ENCODE peak calls at places on chromosomes 13 and 19, in seven cellular contexts. B is endodermal cell, J is gastrocnemius medialis, M is brain microvascular endothelial cell, O is PC-9, L is upper lobe of left lung, P is epithelial cell of proximal tubule. Y is an unnamed sample.

GRCh38 chr19:42326969-42327368 is 1.5 kb downstream of the MEGF8 start:
- DNase-seq in J (no peak), B (no peak), P (no peak), L (no peak), O (no peak), M (no peak), Y (no peak)

GRCh38 chr13:100588350-100589177 is at the start of gene GGACT:
- DNase-seq in O (peak), M (peak), B (peak), L (peak), J (peak), P (no peak), Y (peak)

GRCh38 chr13:19772306-19772705 is 10.4 kb downstream of the PSPC1 start:
- DNase-seq in B (no peak), O (no peak), L (no peak), P (no peak), M (no peak), J (no peak), Y (no peak)

GRCh38 chr13:80630685-80631121 is 289.8 kb upstream of the SPRY2 start:
- DNase-seq in O (no peak), P (no peak), B (no peak), J (peak), L (no peak), M (peak), Y (peak)

GRCh38 chr13:78604782-78605611 is 1.6 kb upstream of the POU4F1 start:
- DNase-seq in O (no peak), L (no peak), J (no peak), B (peak), P (no peak), M (no peak), Y (no peak)

GRCh38 chr13:33582121-33582520 is 235.8 kb upstream of the RFC3 start:
- DNase-seq in B (no peak), L (no peak), O (no peak), J (no peak), M (no peak), P (no peak), Y (no peak)

GRCh38 chr13:74816737-74817136 is 665.2 kb downstream of the TBC1D4 start:
- DNase-seq in M (no peak), J (no peak), B (no peak), P (no peak), L (no peak), O (no peak), Y (no peak)

GRCh38 chr19:53642381-53643099 is 10.7 kb downstream of the DPRX start:
- DNase-seq in M (no peak), P (no peak), L (no peak), J (no peak), O (no peak), B (no peak), Y (no peak)

GRCh38 chr13:74306496-74306895 is 172.3 kb upstream of the KLF12 start:
- DNase-seq in M (peak), J (no peak), B (no peak), P (no peak), L (no peak), O (no peak), Y (peak)

GRCh38 chr13:29771247-29771646 is 79.2 kb downstream of the UBL3 start:
- DNase-seq in P (peak), L (no peak), M (no peak), O (no peak), B (no peak), J (no peak), Y (peak)

GRCh38 chr19:9727644-9728043 is 40.9 kb downstream of the ZNF846 start:
- DNase-seq in M (no peak), O (no peak), B (no peak), J (no peak), P (no peak), L (no peak), Y (no peak)

GRCh38 chr13:109182777-109183465 is 553.5 kb downstream of the MYO16 start:
- DNase-seq in P (no peak), M (peak), O (no peak), J (no peak), L (no peak), B (peak), Y (no peak)

GRCh38 chr13:31605076-31605858 is 134.1 kb upstream of the RXFP2 start:
- DNase-seq in L (no peak), O (no peak), J (no peak), B (no peak), P (no peak), M (no peak), Y (no peak)

GRCh38 chr19:38616265-38616664 is 1.5 kb downstream of the MAP4K1 start:
- DNase-seq in O (no peak), J (no peak), M (no peak), P (no peak), L (no peak), B (no peak), Y (no peak)

GRCh38 chr19:49889687-49890348 is 6.9 kb downstream of the IL4I1 start:
- DNase-seq in M (peak), P (no peak), O (peak), J (peak), L (peak), B (peak), Y (no peak)

GRCh38 chr19:55247621-55248099 is 11.2 kb downstream of the PPP6R1 start:
- DNase-seq in L (peak), P (no peak), O (peak), J (no peak), M (peak), B (no peak), Y (no peak)

GRCh38 chr13:59680429-59681024 is 483.2 kb downstream of the DIAPH3 start:
- DNase-seq in P (no peak), J (no peak), L (no peak), B (no peak), M (no peak), O (no peak), Y (peak)

GRCh38 chr13:31011193-31011860 is 78.9 kb downstream of the TEX26 start:
- DNase-seq in J (no peak), L (no peak), O (no peak), B (peak), M (no peak), P (no peak), Y (no peak)

GRCh38 chr13:47964863-47965262 is 36.2 kb downstream of the SUCLA2 start:
- DNase-seq in J (no peak), L (no peak), P (no peak), B (no peak), O (no peak), M (no peak), Y (no peak)

GRCh38 chr19:33660426-33661160 is 38.8 kb downstream of the CHST8 start:
- DNase-seq in L (no peak), O (no peak), P (no peak), J (no peak), M (no peak), B (no peak), Y (no peak)

GRCh38 chr13:114143806-114144605 is 11.6 kb upstream of the RASA3 start:
- DNase-seq in O (no peak), J (no peak), M (no peak), L (no peak), B (peak), P (no peak), Y (no peak)

GRCh38 chr13:50531917-50532899 is 311.3 kb downstream of the DLEU7 start:
- DNase-seq in O (no peak), M (peak), J (no peak), P (no peak), L (no peak), B (no peak), Y (peak)

GRCh38 chr13:18947376-18947977 is 234.1 kb downstream of the TUBA3C start:
- DNase-seq in B (no peak), P (no peak), O (no peak), L (no peak), J (no peak), M (no peak), Y (no peak)

GRCh38 chr13:103640617-103641016 is 574.4 kb upstream of the SLC10A2 start:
- DNase-seq in O (no peak), P (no peak), L (no peak), B (no peak), J (no peak), M (peak), Y (no peak)

GRCh38 chr19:51337861-51338562 is 3.9 kb downstream of the VSIG10L start:
- DNase-seq in L (peak), B (peak), O (no peak), J (no peak), M (no peak), P (no peak), Y (no peak)

GRCh38 chr13:101986316-101986715 is 415.5 kb downstream of the FGF14 start:
- DNase-seq in M (no peak), L (no peak), B (no peak), J (no peak), O (no peak), P (no peak), Y (peak)

GRCh38 chr19:51598159-51598915 is 27.3 kb downstream of the ZNF175 start:
- DNase-seq in P (no peak), O (no peak), B (no peak), L (peak), M (no peak), J (no peak), Y (no peak)

GRCh38 chr19:55545913-55546495 is 661 bp upstream of the SBK3 start:
- DNase-seq in O (no peak), B (no peak), P (no peak), M (no peak), J (peak), L (no peak), Y (no peak)

GRCh38 chr13:76971215-76971614 is 20.7 kb upstream of the CLN5 start:
- DNase-seq in M (no peak), J (no peak), P (no peak), L (no peak), O (no peak), B (no peak), Y (no peak)

GRCh38 chr19:53868091-53868891 is 608 bp downstream of the MYADM start:
- DNase-seq in P (no peak), J (no peak), O (peak), M (peak), B (peak), L (peak), Y (peak)

GRCh38 chr19:38989066-38989605 is 13.6 kb upstream of the FBXO17 start:
- DNase-seq in B (peak), M (no peak), O (peak), L (no peak), P (no peak), J (no peak), Y (no peak)

GRCh38 chr19:1110809-1111640 is 7.2 kb downstream of the GPX4 start:
- DNase-seq in B (no peak), M (no peak), O (no peak), P (no peak), J (no peak), L (peak), Y (no peak)

GRCh38 chr19:45881909-45882528 is 3.9 kb downstream of the IRF2BP1 start:
- DNase-seq in B (peak), P (no peak), M (no peak), L (no peak), J (no peak), O (no peak), Y (no peak)

GRCh38 chr13:113157206-113157928 is 1.1 kb upstream of the PROZ start:
- DNase-seq in M (no peak), L (no peak), P (no peak), B (peak), O (no peak), J (no peak), Y (no peak)

GRCh38 chr13:75135325-75135825 is 346.6 kb downstream of the TBC1D4 start:
- DNase-seq in P (no peak), L (no peak), M (peak), O (no peak), B (no peak), J (no peak), Y (peak)

GRCh38 chr19:46697142-46697960 is 19.6 kb downstream of the PRKD2 start:
- DNase-seq in B (peak), J (peak), P (no peak), O (no peak), L (peak), M (peak), Y (no peak)

GRCh38 chr13:37047032-37047431 is 12.5 kb downstream of the SUPT20H start:
- DNase-seq in L (no peak), B (no peak), P (no peak), J (no peak), O (no peak), M (no peak), Y (no peak)

GRCh38 chr13:37047846-37048245 is 11.6 kb downstream of the SUPT20H start:
- DNase-seq in B (no peak), J (no peak), M (no peak), L (no peak), O (no peak), P (no peak), Y (no peak)

GRCh38 chr13:37046062-37046461 is 13.4 kb downstream of the SUPT20H start:
- DNase-seq in J (no peak), P (no peak), M (no peak), L (no peak), B (no peak), O (no peak), Y (no peak)

DNA sequence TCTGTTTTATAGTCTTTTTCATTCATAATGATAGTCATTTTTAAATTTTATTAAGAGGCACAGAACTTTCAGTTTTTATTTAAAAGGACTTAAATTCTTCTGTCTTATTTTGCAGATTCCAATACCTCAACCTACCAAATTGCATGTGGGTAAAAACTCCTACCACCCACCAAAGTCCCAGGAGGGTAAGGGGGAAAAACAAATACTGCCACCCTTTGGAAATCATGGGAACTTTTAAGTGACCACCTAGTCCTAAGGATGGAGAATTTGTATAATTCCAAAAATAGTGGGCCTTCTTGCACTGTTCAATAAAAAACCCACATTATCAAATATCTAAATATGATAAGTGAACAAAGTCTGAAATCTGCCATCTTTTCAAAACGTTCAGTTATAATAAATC is 9.7 kb downstream of the SUPT20H start:
- DNase-seq in M (no peak), O (no peak), P (no peak), B (no peak), L (no peak), J (no peak), Y (no peak)
- TF ChIP-seq CTCF in M (peak), O (no peak), P (peak), B (peak), L (no peak), J (no peak), Y (no peak)

DNA sequence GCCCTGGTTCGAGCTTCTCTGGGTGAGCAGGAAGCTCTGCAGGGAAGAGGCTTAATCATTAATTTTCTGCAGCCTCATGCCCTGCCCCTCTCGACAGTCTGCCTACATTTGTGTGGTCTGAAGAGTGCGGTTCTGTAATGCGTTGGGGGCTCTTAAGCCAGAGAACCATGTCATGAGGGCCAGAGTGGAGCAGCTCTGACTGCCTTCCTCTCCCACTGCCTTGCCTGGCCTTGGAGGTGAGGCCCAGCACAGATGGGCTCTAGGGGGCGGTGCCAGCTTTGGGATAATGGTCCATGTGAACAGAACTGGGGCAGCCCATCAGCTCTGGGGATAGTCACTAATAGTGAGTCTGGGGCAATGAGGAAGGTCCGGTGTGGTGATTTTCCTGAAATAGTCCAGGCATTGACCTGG is 5.7 kb downstream of the FGF9 start:
- DNase-seq in O (no peak), B (peak), L (no peak), J (no peak), M (no peak), P (no peak), Y (peak)
- TF ChIP-seq CTCF in O (no peak), B (peak), L (peak), J (no peak), M (peak), P (peak), Y (peak)

GRCh38 chr19:43445426-43445825 is 20.0 kb downstream of the LYPD3 start:
- DNase-seq in M (no peak), L (no peak), B (no peak), J (no peak), O (no peak), P (no peak), Y (no peak)

GRCh38 chr19:43447655-43448054 is 17.8 kb downstream of the LYPD3 start:
- DNase-seq in L (no peak), P (no peak), B (no peak), J (no peak), M (no peak), O (no peak), Y (no peak)

GRCh38 chr19:43450545-43450997 is 14.8 kb downstream of the LYPD3 start:
- DNase-seq in L (no peak), M (no peak), B (no peak), J (no peak), O (no peak), P (no peak), Y (no peak)

GRCh38 chr19:43444531-43445340 is 20.7 kb downstream of the LYPD3 start:
- DNase-seq in M (no peak), P (peak), L (no peak), O (no peak), J (no peak), B (no peak), Y (no peak)

DNA sequence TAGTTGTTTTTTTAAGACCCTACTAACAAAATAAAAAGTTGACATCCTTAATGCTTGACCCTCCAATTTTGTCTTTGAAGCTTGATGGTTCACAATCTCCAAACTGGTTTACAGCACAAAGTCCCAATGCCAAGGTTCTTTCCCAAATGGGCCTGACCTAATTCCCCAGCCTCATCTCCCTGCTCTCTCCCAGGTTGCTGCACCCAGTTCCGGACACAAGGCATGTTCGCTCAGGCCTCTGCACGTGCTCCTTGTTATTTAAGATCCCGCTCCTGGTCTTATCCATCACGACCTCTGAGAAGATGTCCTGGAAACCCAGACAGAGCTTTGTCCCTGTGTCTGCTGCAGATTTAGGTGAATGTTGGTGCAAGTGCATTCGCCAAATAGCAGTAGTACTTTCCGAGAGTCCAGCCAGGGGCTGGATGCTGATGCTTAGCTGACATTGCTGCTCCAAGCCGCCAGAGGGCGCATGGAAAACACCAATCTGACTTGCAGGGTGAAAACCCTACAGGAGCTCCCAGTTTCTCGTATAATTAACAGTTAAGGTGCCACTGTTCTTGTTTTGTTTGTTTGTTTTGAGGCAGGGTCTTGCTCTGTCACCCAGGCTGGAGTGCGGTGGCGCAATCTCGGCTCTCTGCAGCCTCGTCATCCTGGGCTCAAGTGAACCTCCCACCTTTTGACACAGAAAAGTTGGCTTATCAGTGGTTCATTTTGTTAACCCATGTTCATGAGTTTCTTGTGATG is 18.5 kb downstream of the LYPD3 start:
- DNase-seq in J (peak), B (peak), M (peak), O (peak), P (no peak), L (no peak), Y (peak)
- TF ChIP-seq CTCF in J (peak), B (peak), M (peak), O (peak), P (peak), L (peak), Y (peak)

GRCh38 chr13:46726347-46726746 is 70.6 kb downstream of the ESD start:
- DNase-seq in J (no peak), P (no peak), B (no peak), L (no peak), O (no peak), M (no peak), Y (no peak)

GRCh38 chr13:46731535-46731934 is 65.4 kb downstream of the ESD start:
- DNase-seq in L (no peak), P (no peak), M (no peak), J (no peak), O (no peak), B (no peak), Y (no peak)

GRCh38 chr13:46728777-46729176 is 68.2 kb downstream of the ESD start:
- DNase-seq in J (no peak), P (no peak), M (no peak), L (no peak), B (peak), O (no peak), Y (peak)
- TF ChIP-seq CTCF in J (no peak), P (peak), M (peak), L (no peak), B (peak), O (peak), Y (peak)

GRCh38 chr19:15196683-15197005 is 4.2 kb downstream of the NOTCH3 start:
- DNase-seq in J (no peak), P (no peak), B (no peak), M (no peak), L (no peak), O (no peak), Y (no peak)

GRCh38 chr19:15194938-15195337 is 5.9 kb downstream of the NOTCH3 start:
- DNase-seq in B (no peak), L (no peak), P (no peak), M (peak), O (no peak), J (no peak), Y (no peak)

GRCh38 chr19:15197275-15198005 is 3.4 kb downstream of the NOTCH3 start:
- DNase-seq in M (no peak), P (no peak), L (no peak), B (no peak), J (no peak), O (no peak), Y (no peak)

GRCh38 chr19:15195987-15196682 is 4.7 kb downstream of the NOTCH3 start:
- DNase-seq in J (no peak), L (peak), B (peak), P (no peak), O (peak), M (peak), Y (peak)

DNA sequence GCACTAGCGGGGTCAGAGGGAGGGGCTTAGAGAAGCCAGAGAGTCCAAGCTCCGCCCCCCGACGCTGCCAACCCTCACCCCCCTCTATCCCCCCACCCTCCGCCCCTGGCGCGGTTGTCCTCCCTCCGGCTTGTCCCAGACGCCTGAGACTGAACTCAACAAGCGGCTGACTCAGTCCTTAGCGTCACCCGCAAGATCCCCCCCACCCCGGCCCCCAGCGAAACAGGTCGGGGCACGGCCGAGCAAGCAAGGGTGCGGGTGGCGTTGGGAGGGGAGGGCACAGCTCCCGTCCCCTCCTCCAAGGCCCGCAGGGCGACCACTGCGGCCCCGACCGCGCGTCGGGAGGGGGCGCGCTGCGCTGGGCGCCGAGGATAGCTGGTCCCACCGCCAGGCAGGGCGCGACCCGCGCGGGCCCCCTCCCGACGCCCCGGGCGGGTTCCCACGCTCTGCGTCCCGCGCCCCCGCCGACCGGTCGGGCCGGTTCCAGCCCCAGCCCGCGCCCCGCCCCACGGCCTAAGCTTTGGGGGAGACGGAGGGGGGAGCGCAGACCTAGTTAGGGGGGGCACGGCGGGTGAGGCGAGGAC is 5.3 kb downstream of the NOTCH3 start:
- DNase-seq in J (no peak), L (peak), P (no peak), O (peak), B (peak), M (peak), Y (peak)
- TF ChIP-seq CTCF in J (no peak), L (peak), P (no peak), O (peak), B (peak), M (peak), Y (no peak)

Y was measured in MCF 10A.